ENCODE peak calls at places on chromosomes 4 and X, in nine cellular contexts. One of them, this sample, is unnamed.

GRCh38 chr4:154004450-154004849 is 215.6 kb upstream of the SFRP2 start:
- DNase-seq in stimulated activated naive B cell treated with anti-CD40 and anti-IgM and Interleukin-4, amounts not matched to agents 10 μg/mL and 1 μg/mL and 100 μg/mL, for 72 hours: no peak
- DNase-seq in NCI-H1105: no peak
- DNase-seq in AG08396: no peak
- DNase-seq in HEK293T: no peak
- DNase-seq in NCI-H345: no peak
- DNase-seq in left colon: no peak
- DNase-seq in Peyer's patch: no peak
- DNase-seq in fibroblast of the aortic adventitia: peak
- DNase-seq in this sample: no peak

GRCh38 chrX:55710701-55711100 is 6.8 kb upstream of the RRAGB start:
- DNase-seq in HEK293T: no peak
- DNase-seq in stimulated activated naive B cell treated with anti-CD40 and anti-IgM and Interleukin-4, amounts not matched to agents 10 μg/mL and 1 μg/mL and 100 μg/mL, for 72 hours: no peak
- DNase-seq in NCI-H1105: no peak
- DNase-seq in NCI-H345: no peak
- DNase-seq in fibroblast of the aortic adventitia: peak
- DNase-seq in Peyer's patch: no peak
- DNase-seq in AG08396: peak
- DNase-seq in left colon: no peak
- DNase-seq in this sample: no peak

GRCh38 chr4:144666539-144667175 is 20.7 kb downstream of the HHIP start:
- DNase-seq in NCI-H345: no peak
- DNase-seq in NCI-H1105: no peak
- DNase-seq in HEK293T: no peak
- DNase-seq in Peyer's patch: no peak
- DNase-seq in AG08396: no peak
- DNase-seq in left colon: no peak
- DNase-seq in fibroblast of the aortic adventitia: peak
- DNase-seq in stimulated activated naive B cell treated with anti-CD40 and anti-IgM and Interleukin-4, amounts not matched to agents 10 μg/mL and 1 μg/mL and 100 μg/mL, for 72 hours: no peak
- DNase-seq in this sample: no peak

GRCh38 chr4:181437895-181438294 is 805.3 kb upstream of the TENM3 start:
- DNase-seq in NCI-H345: no peak
- DNase-seq in HEK293T: no peak
- DNase-seq in stimulated activated naive B cell treated with anti-CD40 and anti-IgM and Interleukin-4, amounts not matched to agents 10 μg/mL and 1 μg/mL and 100 μg/mL, for 72 hours: no peak
- DNase-seq in AG08396: no peak
- DNase-seq in left colon: no peak
- DNase-seq in Peyer's patch: no peak
- DNase-seq in NCI-H1105: no peak
- DNase-seq in fibroblast of the aortic adventitia: no peak
- DNase-seq in this sample: no peak

GRCh38 chrX:9902651-9903050 is 64.5 kb upstream of the CLDN34 start:
- DNase-seq in HEK293T: no peak
- DNase-seq in left colon: no peak
- DNase-seq in NCI-H1105: no peak
- DNase-seq in AG08396: no peak
- DNase-seq in NCI-H345: no peak
- DNase-seq in stimulated activated naive B cell treated with anti-CD40 and anti-IgM and Interleukin-4, amounts not matched to agents 10 μg/mL and 1 μg/mL and 100 μg/mL, for 72 hours: no peak
- DNase-seq in fibroblast of the aortic adventitia: no peak
- DNase-seq in Peyer's patch: no peak
- DNase-seq in this sample: no peak

GRCh38 chr4:159922119-159922518 is 819.2 kb downstream of the RAPGEF2 start:
- DNase-seq in left colon: no peak
- DNase-seq in fibroblast of the aortic adventitia: no peak
- DNase-seq in HEK293T: no peak
- DNase-seq in AG08396: no peak
- DNase-seq in Peyer's patch: no peak
- DNase-seq in stimulated activated naive B cell treated with anti-CD40 and anti-IgM and Interleukin-4, amounts not matched to agents 10 μg/mL and 1 μg/mL and 100 μg/mL, for 72 hours: no peak
- DNase-seq in NCI-H345: no peak
- DNase-seq in NCI-H1105: no peak
- DNase-seq in this sample: no peak

GRCh38 chr4:29861307-29861706 is 858.9 kb upstream of the PCDH7 start:
- DNase-seq in HEK293T: no peak
- DNase-seq in Peyer's patch: no peak
- DNase-seq in stimulated activated naive B cell treated with anti-CD40 and anti-IgM and Interleukin-4, amounts not matched to agents 10 μg/mL and 1 μg/mL and 100 μg/mL, for 72 hours: no peak
- DNase-seq in NCI-H345: no peak
- DNase-seq in fibroblast of the aortic adventitia: no peak
- DNase-seq in AG08396: no peak
- DNase-seq in NCI-H1105: no peak
- DNase-seq in left colon: no peak
- DNase-seq in this sample: no peak

GRCh38 chr4:1727117-1728031 is 6.1 kb downstream of the TACC3 start:
- DNase-seq in NCI-H1105: no peak
- DNase-seq in AG08396: no peak
- DNase-seq in stimulated activated naive B cell treated with anti-CD40 and anti-IgM and Interleukin-4, amounts not matched to agents 10 μg/mL and 1 μg/mL and 100 μg/mL, for 72 hours: no peak
- DNase-seq in NCI-H345: no peak
- DNase-seq in HEK293T: no peak
- DNase-seq in Peyer's patch: peak
- DNase-seq in left colon: peak
- DNase-seq in fibroblast of the aortic adventitia: peak
- DNase-seq in this sample: no peak

GRCh38 chr4:25098964-25099843 is 61.0 kb downstream of the SEPSECS start:
- DNase-seq in HEK293T: no peak
- DNase-seq in stimulated activated naive B cell treated with anti-CD40 and anti-IgM and Interleukin-4, amounts not matched to agents 10 μg/mL and 1 μg/mL and 100 μg/mL, for 72 hours: no peak
- DNase-seq in left colon: peak
- DNase-seq in NCI-H345: no peak
- DNase-seq in NCI-H1105: no peak
- DNase-seq in fibroblast of the aortic adventitia: peak
- DNase-seq in AG08396: peak
- DNase-seq in Peyer's patch: peak
- DNase-seq in this sample: peak

GRCh38 chr4:26864904-26865303 is 4.3 kb downstream of the STIM2 start:
- DNase-seq in left colon: no peak
- DNase-seq in NCI-H1105: no peak
- DNase-seq in HEK293T: no peak
- DNase-seq in Peyer's patch: no peak
- DNase-seq in AG08396: no peak
- DNase-seq in NCI-H345: no peak
- DNase-seq in stimulated activated naive B cell treated with anti-CD40 and anti-IgM and Interleukin-4, amounts not matched to agents 10 μg/mL and 1 μg/mL and 100 μg/mL, for 72 hours: no peak
- DNase-seq in fibroblast of the aortic adventitia: no peak
- DNase-seq in this sample: no peak

This sample was measured in NCI-H1092.